ENCODE peak calls at places on chromosomes 6 and 20, in ten cellular contexts. J is sciatic nerve; Q is neural crest cell; D is effector CD4-positive, alpha-beta T cell; Z is GM23338; S is endodermal cell; N is Right ventricle myocardium superior; I is hypothalamus; P is activated T-helper 1 cell treated with Interleukin-2 at 50 U/mL for 16 hours; K is stimulated activated naive CD8-positive, alpha-beta T cell treated with anti-CD3 and anti-CD28 coated beads, Interleukin-15, Interleukin-2, amounts not matched to agents 100 U/mL and 50 U/mL, for 24 hours. V is an unnamed sample.

GRCh38 chr6:155001482-155001881 is 6.4 kb downstream of the TIAM2 start:
- DNase-seq in J (no peak), Q (no peak), D (no peak), Z (no peak), S (no peak), N (no peak), I (no peak), P (no peak), K (no peak), V (no peak)

GRCh38 chr20:53839423-53840176 is 230.8 kb downstream of the BCAS1 start:
- DNase-seq in J (no peak), Q (no peak), D (peak; percentile 22), Z (no peak), S (no peak), N (peak; percentile 51), I (no peak), P (peak; percentile 46), K (peak; percentile 63), V (no peak)

GRCh38 chr6:157272866-157273755 is 50.2 kb downstream of the TMEM242 start:
- DNase-seq in J (no peak), Q (no peak), D (no peak), Z (peak; percentile 65), S (peak; percentile 70), N (no peak), I (no peak), P (no peak), K (peak; percentile 24), V (peak; percentile 17)

GRCh38 chr20:6519556-6519955 is 247.9 kb upstream of the BMP2 start:
- DNase-seq in J (no peak), Q (no peak), D (no peak), Z (no peak), S (no peak), N (no peak), I (no peak), P (no peak), K (no peak), V (no peak)

GRCh38 chr6:125197795-125198269 is 44.3 kb downstream of the TPD52L1 start:
- DNase-seq in J (peak; percentile 78), Q (no peak), D (no peak), Z (no peak), S (peak; percentile 56), N (peak; percentile 67), I (no peak), P (no peak), K (no peak), V (peak; percentile 14)

GRCh38 chr20:61744691-61745396 is 320.8 kb downstream of the TAF4 start:
- DNase-seq in J (no peak), Q (no peak), D (no peak), Z (no peak), S (no peak), N (peak; percentile 10), I (no peak), P (no peak), K (no peak), V (peak; percentile 27)

GRCh38 chr20:4519530-4519929 is 202.2 kb upstream of the PRND start:
- DNase-seq in J (no peak), Q (no peak), D (no peak), Z (peak; percentile 78), S (peak; percentile 91), N (no peak), I (no peak), P (no peak), K (peak; percentile 18), V (no peak)

GRCh38 chr6:45609141-45609638 is 231.5 kb upstream of the SUPT3H start:
- DNase-seq in J (no peak), Q (no peak), D (no peak), Z (no peak), S (no peak), N (no peak), I (no peak), P (no peak), K (no peak), V (no peak)

GRCh38 chr20:63520939-63521601 is 505 bp downstream of the PPDPF start:
- DNase-seq in J (peak; percentile 93), Q (peak; percentile 57), D (peak; percentile 58), Z (peak; percentile 82), S (peak; percentile 83), N (peak; percentile 83), I (peak; percentile 74), P (peak; percentile 60), K (peak; percentile 79), V (no peak)

GRCh38 chr6:123965894-123966293 is 162.2 kb downstream of the NKAIN2 start:
- DNase-seq in J (no peak), Q (peak; percentile 8), D (no peak), Z (peak; percentile 88), S (peak; percentile 85), N (no peak), I (peak; percentile 6), P (no peak), K (no peak), V (no peak)

GRCh38 chr6:56242343-56242742 is 5.0 kb downstream of the COL21A1 start:
- DNase-seq in J (no peak), Q (no peak), D (no peak), Z (no peak), S (no peak), N (no peak), I (no peak), P (no peak), K (no peak), V (no peak)

GRCh38 chr6:129863664-129864063 is 2.5 kb upstream of the TMEM244 start:
- DNase-seq in J (no peak), Q (no peak), D (no peak), Z (no peak), S (no peak), N (no peak), I (no peak), P (no peak), K (no peak), V (no peak)

GRCh38 chr6:10510592-10511367 is 10.4 kb upstream of the GCNT2 start:
- DNase-seq in J (peak; percentile 63), Q (peak; percentile 43), D (peak; percentile 14), Z (peak; percentile 82), S (peak; percentile 88), N (peak; percentile 75), I (peak; percentile 42), P (no peak), K (peak; percentile 51), V (no peak)

GRCh38 chr6:149334682-149335160 is 17.2 kb downstream of the TAB2 start:
- DNase-seq in J (no peak), Q (no peak), D (no peak), Z (peak; percentile 41), S (no peak), N (no peak), I (no peak), P (no peak), K (no peak), V (no peak)

GRCh38 chr6:14478396-14479225 is 361.0 kb downstream of the CD83 start:
- DNase-seq in J (no peak), Q (no peak), D (no peak), Z (no peak), S (no peak), N (no peak), I (no peak), P (no peak), K (no peak), V (no peak)

GRCh38 chr6:50724381-50725124 is 11.2 kb downstream of the TFAP2D start:
- DNase-seq in J (no peak), Q (no peak), D (no peak), Z (peak; percentile 69), S (peak; percentile 74), N (no peak), I (no peak), P (no peak), K (no peak), V (no peak)

GRCh38 chr20:58669287-58670006 is 18.4 kb downstream of the STX16 start:
- DNase-seq in J (no peak), Q (no peak), D (no peak), Z (peak; percentile 94), S (peak; percentile 90), N (no peak), I (no peak), P (no peak), K (no peak), V (no peak)

GRCh38 chr6:28988536-28989415 is 16.3 kb downstream of the ZNF311 start:
- DNase-seq in J (no peak), Q (peak; percentile 76), D (peak; percentile 55), Z (peak; percentile 97), S (peak; percentile 98), N (peak; percentile 76), I (peak; percentile 2), P (peak; percentile 44), K (peak; percentile 85), V (no peak)

GRCh38 chr6:132190097-132190814 is 211.0 kb downstream of the MOXD1 start:
- DNase-seq in J (no peak), Q (no peak), D (no peak), Z (no peak), S (no peak), N (no peak), I (no peak), P (no peak), K (no peak), V (peak; percentile 43)